ENCODE peak calls at places on chromosome 14, in six cellular contexts. One of them, this sample, is unnamed.

GRCh38 chr14:104290058-104290667 is 151.8 kb downstream of the KIF26A start:
- DNase-seq in IMR-90: no peak
- DNase-seq in Peyer's patch: peak
- DNase-seq in CD4-positive, alpha-beta memory T cell: no peak
- DNase-seq in cardiac fibroblast: no peak
- DNase-seq in testis: no peak
- DNase-seq in this sample: no peak

GRCh38 chr14:91303091-91303923 is 58.8 kb upstream of the GPR68 start:
- DNase-seq in IMR-90: no peak
- DNase-seq in Peyer's patch: no peak
- DNase-seq in CD4-positive, alpha-beta memory T cell: no peak
- DNase-seq in cardiac fibroblast: peak
- DNase-seq in testis: peak
- DNase-seq in this sample: peak

GRCh38 chr14:50823763-50824636 is 7.0 kb downstream of the NIN start:
- DNase-seq in IMR-90: no peak
- DNase-seq in Peyer's patch: no peak
- DNase-seq in CD4-positive, alpha-beta memory T cell: peak
- DNase-seq in cardiac fibroblast: no peak
- DNase-seq in testis: no peak
- DNase-seq in this sample: no peak

GRCh38 chr14:73462078-73462715 is 3.9 kb upstream of the NUMB start:
- DNase-seq in IMR-90: peak
- DNase-seq in Peyer's patch: peak
- DNase-seq in CD4-positive, alpha-beta memory T cell: no peak
- DNase-seq in cardiac fibroblast: peak
- DNase-seq in testis: peak
- DNase-seq in this sample: no peak

GRCh38 chr14:57290753-57291152 is 22.0 kb downstream of the AP5M1 start:
- DNase-seq in IMR-90: no peak
- DNase-seq in Peyer's patch: no peak
- DNase-seq in CD4-positive, alpha-beta memory T cell: no peak
- DNase-seq in cardiac fibroblast: no peak
- DNase-seq in testis: no peak
- DNase-seq in this sample: no peak

GRCh38 chr14:68365228-68365627 is 427.6 kb downstream of the ZFP36L1 start:
- DNase-seq in IMR-90: peak
- DNase-seq in Peyer's patch: no peak
- DNase-seq in CD4-positive, alpha-beta memory T cell: no peak
- DNase-seq in cardiac fibroblast: peak
- DNase-seq in testis: no peak
- DNase-seq in this sample: no peak

GRCh38 chr14:49907186-49907585 is 14.3 kb downstream of the ARF6 start:
- DNase-seq in IMR-90: no peak
- DNase-seq in Peyer's patch: no peak
- DNase-seq in CD4-positive, alpha-beta memory T cell: no peak
- DNase-seq in cardiac fibroblast: no peak
- DNase-seq in testis: no peak
- DNase-seq in this sample: no peak

GRCh38 chr14:93752980-93753561 is 35.2 kb downstream of the PRIMA1 start:
- DNase-seq in IMR-90: no peak
- DNase-seq in Peyer's patch: no peak
- DNase-seq in CD4-positive, alpha-beta memory T cell: no peak
- DNase-seq in cardiac fibroblast: no peak
- DNase-seq in testis: no peak
- DNase-seq in this sample: no peak

GRCh38 chr14:39762576-39763401 is 330.6 kb upstream of the FBXO33 start:
- DNase-seq in IMR-90: no peak
- DNase-seq in Peyer's patch: no peak
- DNase-seq in CD4-positive, alpha-beta memory T cell: no peak
- DNase-seq in cardiac fibroblast: no peak
- DNase-seq in testis: no peak
- DNase-seq in this sample: no peak

GRCh38 chr14:91892918-91893527 is 25.7 kb upstream of the TC2N start:
- DNase-seq in IMR-90: no peak
- DNase-seq in Peyer's patch: no peak
- DNase-seq in CD4-positive, alpha-beta memory T cell: peak
- DNase-seq in cardiac fibroblast: no peak
- DNase-seq in testis: no peak
- DNase-seq in this sample: no peak

GRCh38 chr14:103840016-103840415 is 7.4 kb downstream of the PPP1R13B start:
- DNase-seq in IMR-90: no peak
- DNase-seq in Peyer's patch: no peak
- DNase-seq in CD4-positive, alpha-beta memory T cell: no peak
- DNase-seq in cardiac fibroblast: no peak
- DNase-seq in testis: no peak
- DNase-seq in this sample: no peak

GRCh38 chr14:95495538-95496025 is 20.9 kb downstream of the SYNE3 start:
- DNase-seq in IMR-90: no peak
- DNase-seq in Peyer's patch: peak
- DNase-seq in CD4-positive, alpha-beta memory T cell: no peak
- DNase-seq in cardiac fibroblast: no peak
- DNase-seq in testis: no peak
- DNase-seq in this sample: no peak

GRCh38 chr14:74978416-74978947 is 23.1 kb upstream of the PGF start:
- DNase-seq in IMR-90: no peak
- DNase-seq in Peyer's patch: peak
- DNase-seq in CD4-positive, alpha-beta memory T cell: no peak
- DNase-seq in cardiac fibroblast: no peak
- DNase-seq in testis: peak
- DNase-seq in this sample: no peak

GRCh38 chr14:67360469-67361206 is 510 bp downstream of the EIF2S1 start:
- DNase-seq in IMR-90: no peak
- DNase-seq in Peyer's patch: no peak
- DNase-seq in CD4-positive, alpha-beta memory T cell: no peak
- DNase-seq in cardiac fibroblast: no peak
- DNase-seq in testis: no peak
- DNase-seq in this sample: no peak

GRCh38 chr14:42214981-42215491 is 608.4 kb downstream of the LRFN5 start:
- DNase-seq in IMR-90: peak
- DNase-seq in Peyer's patch: no peak
- DNase-seq in CD4-positive, alpha-beta memory T cell: no peak
- DNase-seq in cardiac fibroblast: peak
- DNase-seq in testis: no peak
- DNase-seq in this sample: no peak

GRCh38 chr14:101022916-101023435 is 119.5 kb upstream of the RTL1 start:
- DNase-seq in IMR-90: no peak
- DNase-seq in Peyer's patch: peak
- DNase-seq in CD4-positive, alpha-beta memory T cell: no peak
- DNase-seq in cardiac fibroblast: no peak
- DNase-seq in testis: peak
- DNase-seq in this sample: no peak

GRCh38 chr14:77620222-77620865 is 3.9 kb upstream of the SPTLC2 start:
- DNase-seq in IMR-90: no peak
- DNase-seq in Peyer's patch: no peak
- DNase-seq in CD4-positive, alpha-beta memory T cell: no peak
- DNase-seq in cardiac fibroblast: no peak
- DNase-seq in testis: no peak
- DNase-seq in this sample: no peak

GRCh38 chr14:95290769-95291440 is 28.8 kb downstream of the CLMN start:
- DNase-seq in IMR-90: no peak
- DNase-seq in Peyer's patch: peak
- DNase-seq in CD4-positive, alpha-beta memory T cell: no peak
- DNase-seq in cardiac fibroblast: peak
- DNase-seq in testis: no peak
- DNase-seq in this sample: no peak

GRCh38 chr14:52473557-52473956 is 78.7 kb downstream of the TXNDC16 start:
- DNase-seq in IMR-90: peak
- DNase-seq in Peyer's patch: no peak
- DNase-seq in CD4-positive, alpha-beta memory T cell: peak
- DNase-seq in cardiac fibroblast: peak
- DNase-seq in testis: no peak
- DNase-seq in this sample: no peak

GRCh38 chr14:37253905-37254304 is 56.2 kb downstream of the MIPOL1 start:
- DNase-seq in IMR-90: peak
- DNase-seq in Peyer's patch: no peak
- DNase-seq in CD4-positive, alpha-beta memory T cell: no peak
- DNase-seq in cardiac fibroblast: peak
- DNase-seq in testis: no peak
- DNase-seq in this sample: no peak

GRCh38 chr14:91249841-91250616 is 5.5 kb upstream of the GPR68 start:
- DNase-seq in IMR-90: no peak
- DNase-seq in Peyer's patch: peak
- DNase-seq in CD4-positive, alpha-beta memory T cell: peak
- DNase-seq in cardiac fibroblast: no peak
- DNase-seq in testis: no peak
- DNase-seq in this sample: peak

GRCh38 chr14:67413806-67414769 is 2.1 kb upstream of the PLEK2 start:
- DNase-seq in IMR-90: peak
- DNase-seq in Peyer's patch: no peak
- DNase-seq in CD4-positive, alpha-beta memory T cell: no peak
- DNase-seq in cardiac fibroblast: peak
- DNase-seq in testis: no peak
- DNase-seq in this sample: peak

GRCh38 chr14:43141636-43142191 is 1365.4 kb downstream of the FSCB start:
- DNase-seq in IMR-90: no peak
- DNase-seq in Peyer's patch: no peak
- DNase-seq in CD4-positive, alpha-beta memory T cell: no peak
- DNase-seq in cardiac fibroblast: no peak
- DNase-seq in testis: peak
- DNase-seq in this sample: no peak

GRCh38 chr14:94355191-94355794 is 32.2 kb upstream of the SERPINA6 start:
- DNase-seq in IMR-90: peak
- DNase-seq in Peyer's patch: peak
- DNase-seq in CD4-positive, alpha-beta memory T cell: no peak
- DNase-seq in cardiac fibroblast: peak
- DNase-seq in testis: peak
- DNase-seq in this sample: no peak

GRCh38 chr14:91377700-91378652 is 39.6 kb downstream of the CCDC88C start:
- DNase-seq in IMR-90: no peak
- DNase-seq in Peyer's patch: peak
- DNase-seq in CD4-positive, alpha-beta memory T cell: no peak
- DNase-seq in cardiac fibroblast: no peak
- DNase-seq in testis: no peak
- DNase-seq in this sample: no peak

GRCh38 chr14:23245282-23245681 is 7.5 kb downstream of the RNF212B start:
- DNase-seq in IMR-90: no peak
- DNase-seq in Peyer's patch: no peak
- DNase-seq in CD4-positive, alpha-beta memory T cell: no peak
- DNase-seq in cardiac fibroblast: no peak
- DNase-seq in testis: no peak
- DNase-seq in this sample: no peak

DNA sequence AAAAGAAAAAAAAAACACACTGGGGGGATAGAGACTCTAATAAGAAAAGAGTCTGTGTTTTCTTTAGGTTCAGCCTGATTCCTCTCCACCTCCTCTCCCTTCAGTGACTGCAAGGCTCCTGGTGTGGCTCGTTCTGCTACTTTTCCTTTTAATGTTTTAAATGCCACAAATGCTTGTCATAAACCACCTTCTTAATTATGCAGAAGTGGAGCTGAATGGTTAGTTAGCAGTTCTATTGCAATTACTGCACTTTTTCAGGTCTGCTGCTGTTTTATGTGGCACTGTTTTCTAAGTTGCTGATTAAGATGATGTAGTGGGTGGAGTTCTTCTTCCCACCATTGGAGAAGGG is 878.1 kb downstream of the DIO2 start:
- DNase-seq in IMR-90: no peak
- DNase-seq in Peyer's patch: no peak
- DNase-seq in CD4-positive, alpha-beta memory T cell: no peak
- DNase-seq in cardiac fibroblast: no peak
- DNase-seq in testis: no peak
- DNase-seq in this sample: no peak
- H3K4me3 ChIP-seq in IMR-90: no peak
- H3K4me3 ChIP-seq in Peyer's patch: no peak
- H3K4me3 ChIP-seq in CD4-positive, alpha-beta memory T cell: no peak
- H3K4me3 ChIP-seq in cardiac fibroblast: no peak
- H3K4me3 ChIP-seq in testis: no peak
- H3K4me3 ChIP-seq in this sample: no peak

GRCh38 chr14:60508707-60509437 is at the start of gene SIX6:
- DNase-seq in IMR-90: peak
- DNase-seq in Peyer's patch: no peak
- DNase-seq in CD4-positive, alpha-beta memory T cell: no peak
- DNase-seq in cardiac fibroblast: no peak
- DNase-seq in testis: peak
- DNase-seq in this sample: no peak
- H3K4me3 ChIP-seq in IMR-90: no peak
- H3K4me3 ChIP-seq in Peyer's patch: no peak
- H3K4me3 ChIP-seq in CD4-positive, alpha-beta memory T cell: no peak
- H3K4me3 ChIP-seq in cardiac fibroblast: no peak
- H3K4me3 ChIP-seq in testis: peak
- H3K4me3 ChIP-seq in this sample: no peak

GRCh38 chr14:69613312-69614073 is 2.1 kb downstream of the SUSD6 start:
- DNase-seq in IMR-90: no peak
- DNase-seq in Peyer's patch: no peak
- DNase-seq in CD4-positive, alpha-beta memory T cell: no peak
- DNase-seq in cardiac fibroblast: no peak
- DNase-seq in testis: no peak
- DNase-seq in this sample: no peak
- H3K4me3 ChIP-seq in IMR-90: peak
- H3K4me3 ChIP-seq in Peyer's patch: peak
- H3K4me3 ChIP-seq in CD4-positive, alpha-beta memory T cell: peak
- H3K4me3 ChIP-seq in cardiac fibroblast: peak
- H3K4me3 ChIP-seq in testis: no peak
- H3K4me3 ChIP-seq in this sample: no peak

GRCh38 chr14:105863296-105864108 is 337.1 kb downstream of the TMEM121 start:
- DNase-seq in IMR-90: no peak
- DNase-seq in Peyer's patch: peak
- DNase-seq in CD4-positive, alpha-beta memory T cell: no peak
- DNase-seq in cardiac fibroblast: no peak
- DNase-seq in testis: peak
- DNase-seq in this sample: no peak
- H3K4me3 ChIP-seq in IMR-90: no peak
- H3K4me3 ChIP-seq in Peyer's patch: peak
- H3K4me3 ChIP-seq in CD4-positive, alpha-beta memory T cell: no peak
- H3K4me3 ChIP-seq in cardiac fibroblast: no peak
- H3K4me3 ChIP-seq in testis: no peak
- H3K4me3 ChIP-seq in this sample: no peak

GRCh38 chr14:21307641-21308040 is 27.8 kb downstream of the RPGRIP1 start:
- DNase-seq in IMR-90: no peak
- DNase-seq in Peyer's patch: no peak
- DNase-seq in CD4-positive, alpha-beta memory T cell: no peak
- DNase-seq in cardiac fibroblast: no peak
- DNase-seq in testis: no peak
- DNase-seq in this sample: no peak
- H3K4me3 ChIP-seq in IMR-90: no peak
- H3K4me3 ChIP-seq in Peyer's patch: no peak
- H3K4me3 ChIP-seq in CD4-positive, alpha-beta memory T cell: no peak
- H3K4me3 ChIP-seq in cardiac fibroblast: no peak
- H3K4me3 ChIP-seq in testis: no peak
- H3K4me3 ChIP-seq in this sample: no peak

DNA sequence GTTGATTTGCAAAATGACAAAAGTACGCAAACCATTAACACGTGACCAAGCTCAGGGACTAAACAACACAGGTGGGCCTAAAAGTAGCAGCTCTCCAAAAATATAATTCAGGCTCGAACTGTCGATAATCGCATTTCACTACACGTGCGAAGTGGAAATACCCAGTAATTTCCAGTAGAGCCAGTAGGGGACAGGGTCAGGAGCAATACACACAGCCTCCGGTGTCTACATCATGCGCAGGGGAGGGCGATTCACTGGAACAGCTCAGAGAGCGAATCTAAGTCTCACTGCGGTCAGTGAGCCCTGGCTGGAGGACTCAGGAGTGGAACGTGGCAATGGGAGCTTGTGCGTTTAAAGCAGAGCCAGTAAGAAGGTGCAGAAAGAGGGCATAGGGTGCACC is 40.4 kb downstream of the SETD3 start:
- DNase-seq in IMR-90: no peak
- DNase-seq in Peyer's patch: no peak
- DNase-seq in CD4-positive, alpha-beta memory T cell: no peak
- DNase-seq in cardiac fibroblast: no peak
- DNase-seq in testis: no peak
- DNase-seq in this sample: no peak
- H3K4me3 ChIP-seq in IMR-90: no peak
- H3K4me3 ChIP-seq in Peyer's patch: no peak
- H3K4me3 ChIP-seq in CD4-positive, alpha-beta memory T cell: no peak
- H3K4me3 ChIP-seq in cardiac fibroblast: no peak
- H3K4me3 ChIP-seq in testis: no peak
- H3K4me3 ChIP-seq in this sample: no peak